ENCODE peak calls at places on chromosomes 1 and 21, in seven cellular contexts. S, T, Z, O, C, L and R are unnamed samples.

GRCh38 chr1:46160212-46160611 is 14.7 kb upstream of the TSPAN1 start:
- DNase-seq in Z (no peak), O (no peak), C (no peak), L (no peak), S (no peak), T (no peak), R (no peak)

GRCh38 chr1:40030528-40031135 is 9.9 kb upstream of the CAP1 start:
- DNase-seq in O (peak), L (no peak), S (no peak), Z (no peak), C (no peak), T (no peak), R (no peak)

GRCh38 chr1:13797397-13797796 is 97.4 kb downstream of the PRDM2 start:
- DNase-seq in L (no peak), S (no peak), O (no peak), T (no peak), C (peak), Z (no peak), R (no peak)

GRCh38 chr1:29462096-29462495 is 225.8 kb downstream of the PTPRU start:
- DNase-seq in C (no peak), L (no peak), Z (no peak), T (no peak), O (no peak), S (no peak), R (no peak)

GRCh38 chr1:36450919-36451305 is 661 bp upstream of the OSCP1 start:
- DNase-seq in S (no peak), O (no peak), T (no peak), Z (no peak), C (no peak), L (no peak), R (no peak)

GRCh38 chr1:212437179-212437798 is 4.6 kb downstream of the NENF start:
- DNase-seq in T (no peak), Z (no peak), S (no peak), O (no peak), L (no peak), C (no peak), R (peak)

GRCh38 chr1:19483261-19483660 is 2.1 kb downstream of the CAPZB start:
- DNase-seq in L (no peak), C (no peak), O (no peak), S (no peak), T (no peak), Z (no peak), R (no peak)

GRCh38 chr1:46333300-46334029 is 7.1 kb upstream of the NSUN4 start:
- DNase-seq in T (no peak), L (peak), S (no peak), C (no peak), Z (peak), O (no peak), R (peak)

GRCh38 chr1:160342520-160342919 is 530 bp downstream of the COPA start:
- DNase-seq in L (no peak), S (no peak), T (no peak), O (no peak), C (no peak), Z (no peak), R (no peak)

GRCh38 chr1:18901952-18902522 is 318 bp downstream of the ALDH4A1 start:
- DNase-seq in L (peak), Z (no peak), O (no peak), T (no peak), S (no peak), C (no peak), R (no peak)

GRCh38 chr1:76867342-76868130 is at the start of gene ST6GALNAC5:
- DNase-seq in T (peak), C (no peak), L (peak), S (no peak), Z (peak), O (peak), R (no peak)

GRCh38 chr1:93042822-93043557 is 36.1 kb upstream of the MTF2 start:
- DNase-seq in T (no peak), L (no peak), C (no peak), S (no peak), Z (no peak), O (no peak), R (no peak)

GRCh38 chr1:107867422-107867821 is 97.6 kb downstream of the VAV3 start:
- DNase-seq in T (no peak), O (no peak), L (no peak), Z (no peak), S (no peak), C (no peak), R (no peak)

GRCh38 chr21:43193651-43194302 is 25.0 kb downstream of the CRYAA start:
- DNase-seq in T (no peak), C (no peak), S (no peak), L (no peak), Z (peak), O (peak), R (no peak)

GRCh38 chr1:215748431-215748830 is 181.3 kb downstream of the KCTD3 start:
- DNase-seq in O (no peak), T (no peak), Z (no peak), S (no peak), C (no peak), L (no peak), R (no peak)

GRCh38 chr21:41052820-41053555 is 115.0 kb upstream of the BACE2 start:
- DNase-seq in T (no peak), O (no peak), Z (no peak), L (no peak), C (no peak), S (no peak), R (no peak)

GRCh38 chr1:177586429-177586828 is 383.4 kb downstream of the SEC16B start:
- DNase-seq in Z (no peak), S (no peak), T (no peak), O (peak), L (no peak), C (no peak), R (no peak)

GRCh38 chr1:157193702-157194391 is 55.7 kb upstream of the ETV3 start:
- DNase-seq in T (peak), L (peak), C (peak), O (peak), Z (peak), S (peak), R (peak)

GRCh38 chr1:40362699-40363098 is 10.8 kb upstream of the SMAP2 start:
- DNase-seq in C (no peak), T (no peak), L (no peak), S (no peak), Z (no peak), O (peak), R (no peak)

GRCh38 chr1:161131721-161132409 is 602 bp downstream of the DEDD start:
- DNase-seq in T (no peak), O (no peak), S (no peak), C (no peak), L (peak), Z (no peak), R (peak)

GRCh38 chr1:32886012-32886827 is at the start of gene HPCA:
- DNase-seq in C (no peak), T (peak), S (no peak), L (peak), O (peak), Z (no peak), R (peak)

GRCh38 chr1:55317263-55317662 is 102.1 kb upstream of the USP24 start:
- DNase-seq in Z (no peak), C (no peak), O (no peak), T (no peak), S (no peak), L (no peak), R (no peak)

GRCh38 chr1:221039616-221040015 is 160.4 kb downstream of the HLX start:
- DNase-seq in S (no peak), O (no peak), L (no peak), Z (peak), T (no peak), C (no peak), R (no peak)

GRCh38 chr1:198575715-198576641 is 35.5 kb upstream of the ATP6V1G3 start:
- DNase-seq in S (no peak), O (no peak), L (no peak), T (no peak), Z (no peak), C (no peak), R (no peak)

GRCh38 chr21:32545948-32546441 is 39.3 kb downstream of the TCP10L start:
- DNase-seq in C (no peak), S (no peak), L (no peak), Z (no peak), T (no peak), O (no peak), R (peak)

GRCh38 chr1:29218223-29218622 is 12.5 kb downstream of the MECR start:
- DNase-seq in O (no peak), T (no peak), Z (no peak), C (no peak), L (no peak), S (no peak), R (no peak)

GRCh38 chr21:17607684-17608083 is 5.0 kb downstream of the BTG3 start:
- DNase-seq in T (no peak), Z (no peak), O (no peak), C (no peak), S (no peak), L (no peak), R (no peak)

GRCh38 chr1:100866041-100866900 is 28.4 kb downstream of the EXTL2 start:
- DNase-seq in T (no peak), O (no peak), L (peak), C (no peak), S (no peak), Z (peak), R (peak)

GRCh38 chr1:162193201-162193600 is 123.7 kb downstream of the NOS1AP start:
- DNase-seq in Z (no peak), O (no peak), T (no peak), C (no peak), S (no peak), L (peak), R (no peak)

GRCh38 chr1:154703207-154703606 is 95.2 kb upstream of the ADAR start:
- DNase-seq in C (no peak), L (peak), S (no peak), T (no peak), Z (no peak), O (no peak), R (no peak)

GRCh38 chr1:172241540-172241939 is 178.9 kb upstream of the C1orf105 start:
- DNase-seq in O (no peak), S (no peak), T (no peak), L (no peak), C (no peak), Z (peak), R (no peak)

GRCh38 chr1:183310753-183311465 is 107.3 kb downstream of the NMNAT2 start:
- DNase-seq in T (peak), C (no peak), L (no peak), Z (peak), O (no peak), S (no peak), R (no peak)